ENCODE peak calls at places on chromosome 14, in five cellular contexts. Q is endodermal cell, U is amygdala, S is K562, G is GM18507. V is an unnamed sample.

GRCh38 chr14:89186850-89187376 is 230.1 kb downstream of the FOXN3 start:
- DNase-seq in Q (no peak), U (no peak), S (no peak), G (no peak), V (peak; percentile 83)

GRCh38 chr14:20559461-20559904 is 1.4 kb downstream of the RNASE9 start:
- DNase-seq in Q (no peak), U (no peak), S (no peak), G (no peak), V (no peak)

GRCh38 chr14:61934385-61934784 is 172.2 kb downstream of the SNAPC1 start:
- DNase-seq in Q (no peak), U (no peak), S (no peak), G (no peak), V (no peak)

GRCh38 chr14:91387135-91387849 is 30.3 kb downstream of the CCDC88C start:
- DNase-seq in Q (no peak), U (no peak), S (no peak), G (no peak), V (no peak)

GRCh38 chr14:101123639-101124525 is 220.4 kb upstream of the RTL1 start:
- DNase-seq in Q (peak; percentile 39), U (no peak), S (no peak), G (no peak), V (peak; percentile 33)

GRCh38 chr14:100915582-100915981 is 12.1 kb upstream of the RTL1 start:
- DNase-seq in Q (no peak), U (no peak), S (no peak), G (no peak), V (no peak)

GRCh38 chr14:89251066-89251465 is 166.0 kb downstream of the FOXN3 start:
- DNase-seq in Q (no peak), U (no peak), S (no peak), G (no peak), V (no peak)

GRCh38 chr14:29857545-29857944 is 70.1 kb downstream of the PRKD1 start:
- DNase-seq in Q (no peak), U (no peak), S (no peak), G (peak; percentile 4), V (no peak)

GRCh38 chr14:72517736-72518135 is 376.2 kb downstream of the DPF3 start:
- DNase-seq in Q (no peak), U (no peak), S (no peak), G (no peak), V (no peak)

GRCh38 chr14:71103662-71104484 is 196.6 kb downstream of the PCNX1 start:
- DNase-seq in Q (no peak), U (no peak), S (peak; percentile 32), G (peak; percentile 14), V (no peak)

GRCh38 chr14:61129168-61129745 is 148.2 kb downstream of the SLC38A6 start:
- DNase-seq in Q (no peak), U (no peak), S (no peak), G (no peak), V (no peak)

GRCh38 chr14:105348169-105348944 is 33.8 kb downstream of the PACS2 start:
- DNase-seq in Q (no peak), U (no peak), S (no peak), G (no peak), V (no peak)

GRCh38 chr14:100867631-100868315 is 35.7 kb downstream of the RTL1 start:
- DNase-seq in Q (no peak), U (no peak), S (no peak), G (no peak), V (no peak)

GRCh38 chr14:106308839-106309389 is 782.5 kb downstream of the TMEM121 start:
- DNase-seq in Q (peak; percentile 75), U (no peak), S (peak; percentile 37), G (peak; percentile 18), V (peak; percentile 68)

GRCh38 chr14:70698288-70698687 is 56.6 kb downstream of the TTC9 start:
- DNase-seq in Q (peak; percentile 47), U (no peak), S (peak; percentile 52), G (no peak), V (peak; percentile 51)

GRCh38 chr14:68081489-68081888 is 261.9 kb downstream of the RAD51B start:
- DNase-seq in Q (no peak), U (no peak), S (no peak), G (no peak), V (no peak)

GRCh38 chr14:94465042-94465441 is 11.0 kb downstream of the SERPINA9 start:
- DNase-seq in Q (peak; percentile 43), U (no peak), S (no peak), G (no peak), V (no peak)

GRCh38 chr14:100325231-100325632 is 2.1 kb downstream of the SLC25A47 start:
- DNase-seq in Q (peak; percentile 43), U (no peak), S (no peak), G (no peak), V (peak; percentile 77)

GRCh38 chr14:85280074-85280473 is 249.9 kb upstream of the FLRT2 start:
- DNase-seq in Q (no peak), U (no peak), S (no peak), G (no peak), V (no peak)